ENCODE peak calls at places on chromosomes 7 and 10, in ten cellular contexts. X, J, G, W, Y, O, F, H, I and C are unnamed samples.

GRCh38 chr10:102230861-102231356 is 4.8 kb downstream of the ELOVL3 start:
- DNase-seq in I (no peak), W (no peak), H (peak), J (peak), G (no peak), Y (peak), O (no peak), F (no peak), X (no peak), C (no peak)

GRCh38 chr10:118698421-118698820 is 56.3 kb downstream of the CACUL1 start:
- DNase-seq in O (no peak), F (no peak), J (peak), Y (peak), G (no peak), I (peak), X (no peak), W (peak), H (peak), C (no peak)

GRCh38 chr7:118626739-118627138 is 402.2 kb downstream of the ANKRD7 start:
- DNase-seq in H (no peak), X (no peak), J (no peak), I (no peak), F (peak), O (no peak), W (no peak), Y (no peak), G (no peak), C (no peak)

GRCh38 chr10:93515963-93516450 is 19.6 kb downstream of the CEP55 start:
- DNase-seq in F (no peak), G (no peak), H (peak), O (no peak), X (no peak), Y (no peak), J (no peak), I (no peak), W (no peak), C (no peak)

GRCh38 chr7:103504505-103505135 is 58.6 kb upstream of the SLC26A5 start:
- DNase-seq in H (no peak), O (no peak), I (no peak), X (no peak), F (no peak), G (no peak), J (no peak), Y (no peak), W (no peak), C (no peak)

GRCh38 chr10:113825791-113826190 is 28.1 kb downstream of the DCLRE1A start:
- DNase-seq in I (no peak), O (peak), X (no peak), H (no peak), G (no peak), J (no peak), W (no peak), F (no peak), Y (no peak), C (no peak)

GRCh38 chr7:28405662-28406061 is 6.7 kb upstream of the CREB5 start:
- DNase-seq in I (peak), X (peak), J (no peak), O (peak), Y (peak), W (peak), H (peak), G (peak), F (no peak), C (peak)

GRCh38 chr10:116769791-116770190 is 27.4 kb upstream of the HSPA12A start:
- DNase-seq in X (no peak), W (no peak), Y (no peak), J (no peak), F (no peak), I (peak), O (no peak), H (peak), G (no peak), C (no peak)

GRCh38 chr7:70696139-70696782 is 435.7 kb upstream of the GALNT17 start:
- DNase-seq in Y (no peak), H (peak), G (no peak), F (peak), W (no peak), I (peak), X (no peak), O (no peak), J (no peak), C (no peak)

GRCh38 chr7:123798527-123799188 is 46.3 kb upstream of the HYAL4 start:
- DNase-seq in O (no peak), J (no peak), X (no peak), H (peak), I (peak), F (no peak), G (no peak), Y (no peak), W (no peak), C (no peak)

GRCh38 chr7:123795917-123796316 is 47.1 kb upstream of the WASL start:
- DNase-seq in J (no peak), W (no peak), O (no peak), F (no peak), X (no peak), Y (no peak), H (no peak), G (no peak), I (no peak), C (no peak)

GRCh38 chr7:123802249-123802648 is 42.7 kb upstream of the HYAL4 start:
- DNase-seq in I (no peak), J (no peak), G (no peak), Y (no peak), O (no peak), W (no peak), X (no peak), F (no peak), H (no peak), C (no peak)

GRCh38 chr7:123796568-123796967 is 47.8 kb upstream of the WASL start:
- DNase-seq in Y (no peak), W (no peak), G (no peak), X (no peak), H (no peak), J (no peak), F (no peak), O (no peak), I (no peak), C (no peak)

DNA sequence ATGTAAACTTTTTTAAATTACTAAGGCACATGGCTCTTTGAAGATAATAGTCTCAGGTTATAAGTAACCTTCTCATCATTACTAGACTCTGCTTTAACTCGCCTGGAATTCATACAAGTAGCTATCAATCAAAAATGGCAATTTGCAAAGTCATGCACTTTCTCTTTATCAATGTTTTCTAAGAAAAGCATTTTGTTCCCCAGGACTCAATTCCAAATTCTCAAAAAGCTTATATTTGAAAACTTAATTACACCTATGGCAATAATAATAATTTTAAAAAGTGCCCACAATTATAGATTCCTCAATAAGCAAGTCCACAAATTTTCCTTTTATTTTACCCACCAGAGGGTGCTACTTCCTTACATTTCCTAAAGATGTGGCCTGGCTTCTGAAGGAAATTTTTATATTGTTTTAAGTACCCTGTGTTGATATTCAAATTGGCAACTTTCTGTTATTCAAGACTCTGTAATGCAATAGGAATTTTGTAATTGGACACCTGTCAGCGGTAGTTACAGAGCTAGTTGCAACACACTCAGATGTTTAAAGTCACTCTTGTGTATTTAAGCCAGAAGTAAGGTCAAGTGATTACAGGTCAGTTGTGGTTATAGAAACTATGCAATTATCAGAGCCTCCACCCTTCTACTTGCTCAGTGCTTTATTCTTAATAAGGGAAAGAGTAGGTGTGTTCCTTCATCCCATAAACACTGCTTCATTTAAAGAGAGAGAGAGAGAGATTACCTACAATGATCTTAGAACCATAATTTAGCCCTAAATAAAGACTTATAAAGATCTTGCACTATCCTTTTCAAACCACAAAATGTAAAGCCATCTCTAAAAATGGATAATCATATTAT is 47.1 kb upstream of the HYAL4 start:
- DNase-seq in H (peak), O (peak), J (peak), Y (no peak), W (peak), F (peak), X (peak), G (no peak), I (peak), C (no peak)
- TF ChIP-seq CTCF in H (peak), O (peak), J (peak), Y (no peak), W (peak), F (peak), X (peak), G (peak), I (peak), C (peak)

GRCh38 chr7:3975371-3975770 is 674.3 kb downstream of the SDK1 start:
- DNase-seq in F (no peak), G (no peak), O (no peak), Y (no peak), J (no peak), X (no peak), W (no peak), H (no peak), I (no peak), C (no peak)

GRCh38 chr7:3971323-3971722 is 670.3 kb downstream of the SDK1 start:
- DNase-seq in X (no peak), F (no peak), H (no peak), J (no peak), Y (no peak), G (no peak), I (no peak), W (no peak), O (no peak), C (no peak)

GRCh38 chr7:3977391-3977790 is 676.3 kb downstream of the SDK1 start:
- DNase-seq in H (no peak), Y (no peak), F (no peak), X (no peak), J (no peak), W (no peak), O (no peak), I (no peak), G (no peak), C (no peak)

GRCh38 chr7:3978839-3979238 is 677.8 kb downstream of the SDK1 start:
- DNase-seq in W (no peak), X (no peak), F (no peak), G (no peak), I (no peak), Y (no peak), O (no peak), J (no peak), H (no peak), C (no peak)

DNA sequence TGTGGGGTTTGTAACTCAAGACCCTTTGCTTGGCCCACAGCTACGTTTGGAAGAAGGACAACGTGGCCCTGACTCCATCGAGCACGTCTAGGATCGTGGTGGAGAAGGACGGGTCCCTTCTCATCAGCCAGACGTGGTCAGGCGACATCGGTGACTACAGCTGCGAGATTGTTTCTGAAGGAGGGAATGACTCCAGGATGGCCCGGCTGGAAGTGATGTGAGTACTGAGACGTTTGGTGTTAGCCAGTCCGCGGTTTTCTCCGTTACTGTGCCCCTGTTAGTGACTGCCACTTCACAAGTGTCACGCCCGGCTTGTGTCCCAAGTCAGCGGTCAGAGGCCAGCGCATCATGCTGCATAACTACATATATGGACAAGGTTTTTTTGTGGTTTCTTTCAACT is 673.3 kb downstream of the SDK1 start:
- DNase-seq in Y (no peak), O (no peak), X (no peak), W (no peak), F (no peak), J (no peak), H (no peak), I (no peak), G (no peak), C (no peak)
- TF ChIP-seq CTCF in Y (no peak), O (no peak), X (no peak), W (no peak), F (no peak), J (no peak), H (no peak), I (no peak), G (no peak), C (no peak)

GRCh38 chr10:125449571-125449970 is 233.4 kb downstream of the TEX36 start:
- DNase-seq in I (no peak), G (no peak), F (no peak), O (no peak), Y (no peak), X (no peak), W (no peak), J (no peak), H (no peak), C (no peak)

GRCh38 chr10:125450218-125450617 is 232.7 kb downstream of the TEX36 start:
- DNase-seq in J (no peak), G (no peak), I (no peak), H (no peak), O (no peak), F (no peak), Y (no peak), W (no peak), X (no peak), C (no peak)

GRCh38 chr10:125451319-125451718 is 231.6 kb downstream of the TEX36 start:
- DNase-seq in H (no peak), O (no peak), Y (no peak), W (no peak), J (no peak), I (no peak), X (no peak), G (no peak), F (no peak), C (no peak)

GRCh38 chr10:125444790-125445189 is 238.2 kb downstream of the TEX36 start:
- DNase-seq in X (no peak), O (no peak), F (no peak), W (no peak), H (no peak), G (no peak), I (no peak), J (no peak), Y (no peak), C (no peak)

GRCh38 chr10:125448596-125448995 is 234.4 kb downstream of the TEX36 start:
- DNase-seq in X (no peak), G (no peak), F (peak), H (peak), O (no peak), Y (no peak), I (no peak), W (no peak), J (peak), C (no peak)
- TF ChIP-seq CTCF in X (peak), G (no peak), F (peak), H (peak), O (peak), Y (peak), I (peak), W (peak), J (peak), C (no peak)

GRCh38 chr7:135799881-135800280 is 51.3 kb upstream of the FAM180A start:
- DNase-seq in O (no peak), W (no peak), G (no peak), J (no peak), F (no peak), X (no peak), Y (no peak), I (no peak), H (no peak), C (no peak)
- TF ChIP-seq CTCF in O (no peak), W (no peak), G (no peak), J (no peak), F (peak), X (no peak), Y (no peak), I (no peak), H (peak), C (no peak)